ENCODE peak calls at places on chromosomes 2 and 18, in five cellular contexts. M is ovary, W is AG10803, P is fibroblast of the aortic adventitia, O is epithelial cell of esophagus. K is an unnamed sample.

GRCh38 chr2:171279983-171280790 is 119.5 kb upstream of the TLK1 start:
- DNase-seq in M (no peak), W (no peak), P (no peak), O (no peak), K (no peak)

GRCh38 chr2:212536385-212537310 is 2.0 kb downstream of the ERBB4 start:
- DNase-seq in M (no peak), W (no peak), P (no peak), O (peak; percentile 7), K (no peak)

GRCh38 chr18:43620936-43621335 is 343.6 kb upstream of the SYT4 start:
- DNase-seq in M (no peak), W (peak; percentile 20), P (peak; percentile 54), O (peak; percentile 42), K (peak; percentile 48)

GRCh38 chr2:180571559-180571958 is 408.8 kb upstream of the UBE2E3 start:
- DNase-seq in M (no peak), W (peak; percentile 84), P (peak; percentile 77), O (peak; percentile 32), K (peak; percentile 48)

GRCh38 chr2:192140236-192140839 is 54.4 kb downstream of the TMEFF2 start:
- DNase-seq in M (no peak), W (no peak), P (no peak), O (no peak), K (no peak)

GRCh38 chr2:24080721-24081120 is 3.9 kb downstream of the TP53I3 start:
- DNase-seq in M (no peak), W (peak; percentile 53), P (no peak), O (no peak), K (no peak)

GRCh38 chr2:121078869-121079268 is 206.1 kb downstream of the TFCP2L1 start:
- DNase-seq in M (no peak), W (no peak), P (no peak), O (no peak), K (no peak)

GRCh38 chr2:104476075-104476474 is 377.8 kb upstream of the POU3F3 start:
- DNase-seq in M (no peak), W (no peak), P (no peak), O (no peak), K (no peak)

GRCh38 chr2:75403991-75404428 is 156.7 kb downstream of the EVA1A start:
- DNase-seq in M (no peak), W (peak; percentile 59), P (peak; percentile 72), O (peak; percentile 64), K (peak; percentile 77)

GRCh38 chr2:7574385-7574784 is 657.2 kb downstream of the RNF144A start:
- DNase-seq in M (no peak), W (no peak), P (no peak), O (no peak), K (no peak)

GRCh38 chr2:105760191-105760590 is 15.5 kb downstream of the NCK2 start:
- DNase-seq in M (no peak), W (no peak), P (no peak), O (no peak), K (no peak)

GRCh38 chr2:128469203-128469602 is 150.5 kb upstream of the HS6ST1 start:
- DNase-seq in M (no peak), W (no peak), P (no peak), O (no peak), K (no peak)

GRCh38 chr18:46518438-46518837 is 138.6 kb downstream of the LOXHD1 start:
- DNase-seq in M (no peak), W (no peak), P (no peak), O (peak; percentile 27), K (no peak)

GRCh38 chr2:237704476-237705224 is 77.3 kb downstream of the LRRFIP1 start:
- DNase-seq in M (no peak), W (peak; percentile 77), P (peak; percentile 50), O (peak; percentile 70), K (peak; percentile 57)

GRCh38 chr2:188788621-188789020 is 185.6 kb upstream of the COL3A1 start:
- DNase-seq in M (peak; percentile 75), W (peak; percentile 88), P (peak; percentile 95), O (peak; percentile 80), K (peak; percentile 96)

GRCh38 chr2:336360-336759 is 48.5 kb upstream of the ALKAL2 start:
- DNase-seq in M (no peak), W (no peak), P (no peak), O (no peak), K (no peak)

GRCh38 chr18:13245481-13246000 is 27.0 kb downstream of the LDLRAD4 start:
- DNase-seq in M (no peak), W (no peak), P (no peak), O (no peak), K (no peak)

GRCh38 chr2:235642446-235643107 is 148.7 kb downstream of the AGAP1 start:
- DNase-seq in M (no peak), W (peak; percentile 44), P (peak; percentile 72), O (peak; percentile 36), K (peak; percentile 76)

GRCh38 chr2:216992056-216992455 is 132.2 kb upstream of the TNP1 start:
- DNase-seq in M (peak; percentile 75), W (no peak), P (no peak), O (no peak), K (peak; percentile 12)

DNA sequence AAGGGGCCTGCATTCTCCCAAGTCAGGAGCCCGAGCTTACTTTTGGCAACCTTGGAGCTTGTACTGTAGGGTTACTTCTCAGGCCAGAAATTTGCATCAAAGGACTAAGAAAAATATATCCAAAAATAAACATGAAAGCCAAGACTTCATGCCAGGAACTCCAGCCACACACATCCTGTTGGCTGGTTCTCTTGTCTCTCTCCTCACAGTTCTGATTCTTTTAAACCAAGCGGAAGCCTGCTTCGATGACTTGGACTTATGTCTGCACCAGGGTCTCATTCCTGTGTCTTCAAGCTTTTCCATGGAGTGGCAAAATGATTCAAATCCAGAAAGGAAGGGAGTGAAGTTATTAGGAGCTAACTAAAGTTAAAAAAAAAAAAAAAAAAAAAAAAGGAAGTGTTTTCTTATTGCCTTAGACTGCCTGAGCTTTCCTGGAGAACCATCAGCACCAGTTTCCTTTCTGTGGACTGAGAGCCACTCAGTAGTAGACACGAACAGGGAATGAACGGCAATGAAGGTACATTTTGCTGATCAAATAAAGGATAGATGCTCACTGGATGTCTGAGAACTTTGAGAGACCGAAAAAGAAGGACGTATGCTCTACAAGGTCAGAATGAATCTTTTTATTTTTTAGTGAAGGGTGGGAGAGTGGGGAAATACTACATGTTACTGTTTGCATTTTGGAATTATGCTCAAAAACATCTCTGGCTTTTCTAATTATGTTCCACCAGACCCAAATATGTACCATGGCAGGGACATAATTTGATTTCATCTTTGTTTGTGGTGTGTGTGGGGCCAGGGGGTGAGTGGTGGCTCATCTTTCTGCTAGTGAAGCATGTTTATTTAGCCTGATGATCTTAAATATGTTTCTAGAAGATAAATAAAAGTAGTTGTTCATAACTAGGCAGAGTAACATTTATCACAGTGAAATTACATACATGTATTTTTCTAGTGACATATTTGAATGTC is 86.0 kb downstream of the RAPGEF4 start:
- DNase-seq in M (no peak), W (no peak), P (peak; percentile 51), O (no peak), K (peak; percentile 71)
- H3K4me3 ChIP-seq in M (no peak overlapping the region), W (no peak overlapping the region), P (no peak overlapping the region), O (no peak overlapping the region), K (no peak overlapping the region)

GRCh38 chr2:165778653-165779451 is 15.2 kb downstream of the GALNT3 start:
- DNase-seq in M (no peak), W (no peak), P (peak; percentile 22), O (no peak), K (peak; percentile 23)
- TF ChIP-seq CTCF in M (no peak), W (peak; percentile 41), P (peak; percentile 36), O (peak; percentile 31), K (peak; percentile 28)

DNA sequence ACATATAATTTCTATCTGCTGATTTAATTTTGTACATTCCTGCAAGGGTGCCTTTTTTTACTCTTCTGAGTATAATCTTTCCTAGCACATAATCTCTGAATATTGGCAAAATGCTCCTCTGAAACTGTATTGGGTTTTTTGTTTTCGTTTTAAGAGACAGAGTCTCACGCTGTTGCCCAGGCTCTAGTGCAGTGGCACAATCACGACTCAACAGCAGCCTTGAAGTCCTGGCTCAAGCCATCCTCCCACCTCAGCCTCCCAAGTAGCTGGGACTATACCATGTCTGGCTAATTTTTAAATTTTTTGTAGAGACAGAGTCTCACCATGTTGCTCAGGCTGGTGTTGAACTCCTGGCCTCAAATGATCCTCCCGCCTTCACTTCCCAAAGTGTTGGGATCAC is 104.9 kb downstream of the SPTBN1 start:
- DNase-seq in M (no peak), W (no peak), P (no peak), O (no peak), K (no peak)
- H3K4me3 ChIP-seq in M (no peak overlapping the region), W (peak overlapping the region; percentile 11), P (peak overlapping the region; percentile 66), O (peak overlapping the region; percentile 97), K (no peak overlapping the region)

GRCh38 chr2:29296585-29296984 is 181.4 kb downstream of the CLIP4 start:
- DNase-seq in M (no peak), W (no peak), P (no peak), O (no peak), K (no peak)

GRCh38 chr2:29293830-29294438 is 178.7 kb downstream of the CLIP4 start:
- DNase-seq in M (no peak), W (peak; percentile 6), P (peak; percentile 39), O (peak; percentile 67), K (peak; percentile 42)

GRCh38 chr2:29290293-29291052 is 175.3 kb downstream of the CLIP4 start:
- DNase-seq in M (no peak), W (no peak), P (no peak), O (no peak), K (no peak)

DNA sequence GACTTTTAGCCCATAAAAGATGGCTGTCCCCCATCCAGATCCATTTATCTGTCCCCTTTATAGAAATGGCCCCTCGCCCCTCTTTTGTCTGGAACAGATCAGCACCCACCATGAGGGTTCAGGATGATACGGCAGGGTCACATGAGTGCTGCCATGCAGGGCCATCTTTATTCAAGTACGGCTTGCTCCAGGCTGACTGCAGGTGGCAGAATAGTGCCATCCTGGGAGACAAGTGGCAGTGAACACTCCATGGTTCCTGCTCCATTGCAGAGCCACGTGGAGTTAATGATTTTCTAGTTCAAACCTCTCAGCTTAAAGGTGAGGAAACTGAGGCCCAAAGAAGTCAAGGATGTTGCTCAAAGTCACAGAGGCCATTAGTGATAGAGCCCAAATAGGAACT is 180.6 kb downstream of the CLIP4 start:
- DNase-seq in M (no peak), W (peak; percentile 24), P (peak; percentile 21), O (peak; percentile 62), K (no peak)
- TF ChIP-seq CTCF in M (no peak), W (peak; percentile 47), P (peak; percentile 34), O (peak; percentile 60), K (peak; percentile 49)

DNA sequence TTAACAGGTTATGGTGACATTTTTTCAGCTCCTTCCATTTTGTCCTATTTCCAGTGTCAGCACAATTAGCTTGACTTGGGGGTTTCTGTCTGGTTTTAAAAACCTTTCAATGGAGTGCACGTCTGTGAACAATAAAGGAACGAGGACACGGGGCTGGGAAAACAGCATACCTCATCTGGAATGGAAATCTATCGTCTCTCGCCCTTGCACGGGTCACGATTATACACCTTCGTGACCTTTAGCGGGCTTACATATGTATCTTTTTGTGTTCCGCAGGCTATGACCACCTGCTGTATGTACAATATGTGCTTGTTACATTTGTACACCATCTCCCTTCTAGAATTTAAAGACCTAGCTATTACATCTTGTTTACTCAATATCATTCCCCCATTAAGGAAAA is 2.3 kb upstream of the ZNF532 start:
- DNase-seq in M (no peak), W (no peak), P (no peak), O (peak; percentile 4), K (no peak)
- H3K4me3 ChIP-seq in M (peak overlapping the region; percentile 42), W (peak overlapping the region; percentile 60), P (peak overlapping the region; percentile 58), O (no peak overlapping the region), K (peak overlapping the region; percentile 46)

DNA sequence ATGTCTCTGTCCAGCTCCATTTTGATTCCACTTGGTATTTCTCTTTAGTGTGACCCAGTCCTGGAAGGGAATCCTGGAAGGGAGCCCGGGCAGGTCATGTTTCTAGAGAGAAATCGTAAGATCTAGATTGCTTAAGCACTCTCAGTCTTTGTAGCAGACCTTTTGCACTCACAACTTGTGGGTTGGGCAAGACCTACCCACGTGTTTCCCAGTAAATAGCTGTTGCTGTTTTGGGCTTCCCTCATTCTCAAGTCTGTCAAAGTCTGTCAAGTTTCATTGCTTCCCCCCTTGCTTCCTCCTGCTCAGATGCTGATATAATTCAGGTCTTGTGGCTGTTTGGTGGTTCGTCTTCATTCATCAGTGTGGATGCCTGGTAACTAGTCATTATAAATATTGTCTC is 17.4 kb upstream of the NEMP2 start:
- DNase-seq in M (no peak), W (no peak), P (peak; percentile 15), O (no peak), K (peak; percentile 78)
- TF ChIP-seq CTCF in M (no peak), W (no peak), P (no peak), O (no peak), K (no peak)